ENCODE peak calls at places on chromosomes 11 and 22, in nine cellular contexts. K is activated naive CD4-positive, alpha-beta T cell treated with Interleukin-2 at 50 U/mL for 16 hours; F is EH; O is GM12865; T is choroid plexus epithelial cell; I is WTC11; Z is T-cell; W is activated T-cell treated with anti-CD3 and anti-CD28 coated beads, Interleukin-2, amount 50 U/mL, for 24 hours; X is substantia nigra. C is an unnamed sample.

GRCh38 chr22:19582033-19582693 is 58.0 kb upstream of the CLDN5 start:
- DNase-seq in K (no peak), F (no peak), O (no peak), T (no peak), I (no peak), Z (no peak), W (no peak), X (no peak), C (no peak)

GRCh38 chr22:37748659-37749058 is 51.8 kb downstream of the TRIOBP start:
- DNase-seq in K (no peak), F (no peak), O (no peak), T (no peak), I (no peak), Z (no peak), W (no peak), X (no peak), C (no peak)

GRCh38 chr11:12160680-12161079 is 50.3 kb downstream of the MICAL2 start:
- DNase-seq in K (no peak), F (peak), O (no peak), T (no peak), I (no peak), Z (no peak), W (peak), X (no peak), C (no peak)

GRCh38 chr22:19479358-19480172 is at the start of gene CDC45:
- DNase-seq in K (peak), F (peak), O (peak), T (peak), I (peak), Z (peak), W (peak), X (peak), C (peak)

GRCh38 chr11:15965562-15966250 is 390.6 kb downstream of the SOX6 start:
- DNase-seq in K (no peak), F (no peak), O (peak), T (no peak), I (no peak), Z (no peak), W (no peak), X (no peak), C (no peak)

GRCh38 chr11:13367115-13367514 is 89.5 kb downstream of the BMAL1 start:
- DNase-seq in K (no peak), F (no peak), O (no peak), T (no peak), I (no peak), Z (no peak), W (no peak), X (no peak), C (no peak)

GRCh38 chr22:29811377-29811776 is 26.7 kb downstream of the ASCC2 start:
- DNase-seq in K (no peak), F (no peak), O (no peak), T (peak), I (no peak), Z (no peak), W (no peak), X (no peak), C (no peak)

GRCh38 chr11:29009426-29009825 is 901.2 kb downstream of the METTL15 start:
- DNase-seq in K (no peak), F (peak), O (no peak), T (no peak), I (no peak), Z (no peak), W (no peak), X (no peak), C (peak)

GRCh38 chr11:1160231-1161101 is 2.7 kb downstream of the MUC5AC start:
- DNase-seq in K (no peak), F (no peak), O (no peak), T (no peak), I (no peak), Z (no peak), W (peak), X (no peak), C (no peak)

GRCh38 chr11:65432133-65432650 is 9.6 kb downstream of the NEAT1 start:
- DNase-seq in K (no peak), F (peak), O (no peak), T (peak), I (no peak), Z (no peak), W (no peak), X (no peak), C (peak)

GRCh38 chr11:111720801-111721494 is 45.2 kb downstream of the PPP2R1B start:
- DNase-seq in K (no peak), F (no peak), O (no peak), T (no peak), I (no peak), Z (no peak), W (no peak), X (no peak), C (no peak)

GRCh38 chr11:126357969-126358762 is 2.7 kb downstream of the ST3GAL4 start:
- DNase-seq in K (no peak), F (no peak), O (no peak), T (no peak), I (no peak), Z (no peak), W (no peak), X (no peak), C (peak)

GRCh38 chr11:67178878-67179277 is 59.8 kb downstream of the KDM2A start:
- DNase-seq in K (no peak), F (peak), O (no peak), T (peak), I (no peak), Z (no peak), W (no peak), X (no peak), C (no peak)

GRCh38 chr11:12604557-12605105 is 69.6 kb upstream of the TEAD1 start:
- DNase-seq in K (no peak), F (peak), O (no peak), T (no peak), I (no peak), Z (no peak), W (no peak), X (no peak), C (no peak)

GRCh38 chr22:26952654-26953379 is 295.4 kb downstream of the MIAT start:
- DNase-seq in K (no peak), F (no peak), O (no peak), T (no peak), I (peak), Z (no peak), W (no peak), X (no peak), C (no peak)

GRCh38 chr11:115761817-115762216 is 257.6 kb upstream of the CADM1 start:
- DNase-seq in K (no peak), F (no peak), O (no peak), T (no peak), I (no peak), Z (no peak), W (no peak), X (no peak), C (no peak)

GRCh38 chr11:33828604-33829429 is 54.5 kb upstream of the FBXO3 start:
- DNase-seq in K (no peak), F (no peak), O (no peak), T (no peak), I (peak), Z (no peak), W (no peak), X (no peak), C (peak)

GRCh38 chr11:46658259-46658658 is 40.9 kb downstream of the ATG13 start:
- DNase-seq in K (no peak), F (peak), O (no peak), T (peak), I (no peak), Z (no peak), W (no peak), X (no peak), C (peak)

GRCh38 chr11:124799384-124800225 is 601 bp downstream of the MSANTD2 start:
- DNase-seq in K (peak), F (peak), O (peak), T (peak), I (peak), Z (peak), W (peak), X (peak), C (peak)

GRCh38 chr11:126026579-126026978 is 36.1 kb downstream of the CDON start:
- DNase-seq in K (no peak), F (no peak), O (no peak), T (peak), I (no peak), Z (no peak), W (no peak), X (no peak), C (no peak)

GRCh38 chr11:73177380-73178091 is 35.4 kb upstream of the FCHSD2 start:
- DNase-seq in K (no peak), F (peak), O (no peak), T (no peak), I (no peak), Z (no peak), W (no peak), X (peak), C (peak)

GRCh38 chr11:128914216-128915147 is 23.3 kb downstream of the KCNJ5 start:
- DNase-seq in K (no peak), F (no peak), O (no peak), T (no peak), I (no peak), Z (no peak), W (no peak), X (no peak), C (no peak)

GRCh38 chr11:1302461-1303073 is 6.9 kb downstream of the TOLLIP start:
- DNase-seq in K (no peak), F (no peak), O (no peak), T (no peak), I (no peak), Z (no peak), W (peak), X (no peak), C (no peak)

GRCh38 chr22:30876925-30877553 is 91.5 kb downstream of the MORC2 start:
- DNase-seq in K (no peak), F (peak), O (no peak), T (peak), I (no peak), Z (no peak), W (no peak), X (peak), C (peak)

GRCh38 chr11:121722431-121723256 is 269.9 kb upstream of the SORL1-AS1 start:
- DNase-seq in K (no peak), F (peak), O (no peak), T (peak), I (peak), Z (no peak), W (peak), X (peak), C (peak)

GRCh38 chr22:39994566-39995345 is at the start of gene FAM83F:
- DNase-seq in K (peak), F (no peak), O (no peak), T (no peak), I (peak), Z (no peak), W (peak), X (no peak), C (no peak)

GRCh38 chr22:39456262-39457046 is at the start of gene MGAT3:
- DNase-seq in K (no peak), F (no peak), O (no peak), T (no peak), I (no peak), Z (peak), W (no peak), X (peak), C (peak)

GRCh38 chr11:125956371-125956770 is 10.5 kb downstream of the VSIG10L2 start:
- DNase-seq in K (no peak), F (no peak), O (no peak), T (peak), I (no peak), Z (no peak), W (no peak), X (no peak), C (peak)

GRCh38 chr11:65501005-65501529 is 2.2 kb downstream of the MALAT1 start:
- DNase-seq in K (no peak), F (peak), O (no peak), T (peak), I (no peak), Z (no peak), W (no peak), X (no peak), C (no peak)

GRCh38 chr22:17797721-17798559 is 23.7 kb upstream of the BID start:
- DNase-seq in K (no peak), F (no peak), O (peak), T (no peak), I (no peak), Z (no peak), W (no peak), X (peak), C (no peak)

GRCh38 chr11:72787262-72788104 is 6.4 kb downstream of the STARD10 start:
- DNase-seq in K (no peak), F (no peak), O (peak), T (no peak), I (peak), Z (no peak), W (peak), X (no peak), C (no peak)

GRCh38 chr11:46279393-46280099 is 2.1 kb downstream of the CREB3L1 start:
- DNase-seq in K (no peak), F (peak), O (no peak), T (peak), I (no peak), Z (no peak), W (no peak), X (peak), C (peak)

GRCh38 chr11:93169950-93170561 is 27.7 kb downstream of the SLC36A4 start:
- DNase-seq in K (no peak), F (peak), O (peak), T (peak), I (no peak), Z (no peak), W (no peak), X (no peak), C (peak)

GRCh38 chr22:50465531-50465930 is 9.3 kb downstream of the SBF1 start:
- DNase-seq in K (no peak), F (no peak), O (no peak), T (no peak), I (no peak), Z (no peak), W (no peak), X (no peak), C (no peak)

GRCh38 chr11:7004482-7004881 is 15.7 kb downstream of the ZNF214 start:
- DNase-seq in K (no peak), F (peak), O (peak), T (peak), I (no peak), Z (no peak), W (no peak), X (no peak), C (peak)

GRCh38 chr22:45672564-45673481 is 1.2 kb downstream of the ATXN10 start:
- DNase-seq in K (no peak), F (no peak), O (no peak), T (no peak), I (no peak), Z (no peak), W (no peak), X (no peak), C (no peak)

GRCh38 chr22:46045459-46046298 is 68.7 kb upstream of the WNT7B start:
- DNase-seq in K (no peak), F (no peak), O (no peak), T (no peak), I (peak), Z (no peak), W (no peak), X (no peak), C (peak)

GRCh38 chr11:3834349-3835099 is 6.2 kb downstream of the RHOG start:
- DNase-seq in K (no peak), F (no peak), O (peak), T (peak), I (peak), Z (peak), W (no peak), X (peak), C (no peak)

GRCh38 chr22:43154887-43155536 is 3.7 kb downstream of the TSPO start:
- DNase-seq in K (no peak), F (no peak), O (no peak), T (no peak), I (no peak), Z (no peak), W (no peak), X (peak), C (peak)

GRCh38 chr22:19497245-19497644 is 17.5 kb downstream of the CDC45 start:
- DNase-seq in K (no peak), F (peak), O (no peak), T (peak), I (no peak), Z (no peak), W (no peak), X (no peak), C (peak)